ENCODE peak calls at places on chromosomes 12 and 14, in four cellular contexts. R is K562, W is HepG2, E is GM12878. G is an unnamed sample.

GRCh38 chr12:122182887-122183587 is at the start of gene LRRC43:
- DNase-seq in E (no peak), R (no peak), W (no peak), G (peak)

GRCh38 chr12:74412607-74413230 is 124.9 kb upstream of the ATXN7L3B start:
- DNase-seq in E (no peak), W (peak), R (peak), G (no peak)

GRCh38 chr14:103198429-103199140 is 75.3 kb downstream of the TNFAIP2 start:
- DNase-seq in R (no peak), W (peak), E (no peak), G (no peak)

GRCh38 chr14:56808314-56809201 is 1.7 kb downstream of the OTX2 start:
- DNase-seq in R (no peak), E (no peak), W (no peak), G (no peak)

GRCh38 chr12:56839489-56840442 is 76.6 kb downstream of the HSD17B6 start:
- DNase-seq in R (peak), W (peak), E (peak), G (peak)

GRCh38 chr12:12721251-12721689 is 4.1 kb downstream of the CDKN1B start:
- DNase-seq in R (peak), W (no peak), E (no peak), G (no peak)

GRCh38 chr12:109836916-109837315 is 3.7 kb upstream of the TRPV4 start:
- DNase-seq in E (no peak), W (no peak), R (no peak), G (no peak)

GRCh38 chr12:116962197-116962596 is 51.4 kb downstream of the FBXW8 start:
- DNase-seq in R (no peak), E (no peak), W (no peak), G (no peak)

GRCh38 chr12:92995258-92995905 is 66.3 kb upstream of the EEA1 start:
- DNase-seq in R (no peak), E (peak), W (no peak), G (no peak)

GRCh38 chr14:92928961-92929688 is 6.2 kb downstream of the CHGA start:
- DNase-seq in E (no peak), W (no peak), R (no peak), G (no peak)

GRCh38 chr12:102438047-102438822 is 42.1 kb downstream of the IGF1 start:
- DNase-seq in W (peak), E (no peak), R (peak), G (no peak)

GRCh38 chr12:24212496-24212895 is 263.0 kb upstream of the SOX5 start:
- DNase-seq in W (no peak), R (no peak), E (no peak), G (no peak)

GRCh38 chr14:64745511-64746041 is 41.4 kb downstream of the PLEKHG3 start:
- DNase-seq in E (no peak), W (peak), R (no peak), G (no peak)
- TF ChIP-seq CBX5 in E (no peak), W (no peak), R (no peak), G (no peak)

GRCh38 chr12:9064201-9064814 is 51.4 kb downstream of the A2M start:
- DNase-seq in E (no peak), W (peak), R (no peak), G (no peak)
- TF ChIP-seq CBX5 in E (no peak), W (peak), R (no peak), G (no peak)

DNA sequence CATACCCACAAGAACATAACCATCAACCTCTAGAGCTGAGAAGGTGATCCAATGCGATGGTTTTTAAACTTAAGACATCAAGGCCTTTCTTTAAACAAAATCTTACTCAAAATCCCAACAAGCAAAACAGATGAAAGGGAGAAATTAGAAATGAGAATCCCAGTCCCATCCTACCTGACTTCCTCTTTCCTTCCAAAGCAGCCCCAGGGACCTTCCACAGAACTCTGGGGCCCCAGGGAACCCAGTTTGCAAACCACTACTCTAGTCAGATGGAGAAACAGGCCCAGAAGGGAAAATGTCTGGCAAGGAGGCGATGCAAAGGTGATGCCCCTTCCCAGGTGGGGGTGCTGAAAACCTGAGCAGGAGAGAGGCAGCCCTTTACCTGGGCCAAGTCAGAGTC is 29.0 kb upstream of the CMKLR1 start:
- DNase-seq in R (no peak), W (no peak), E (no peak), G (no peak)
- TF ChIP-seq CBX5 in R (no peak), W (no peak), E (no peak), G (no peak)

GRCh38 chr12:43310596-43310995 is 241.4 kb downstream of the ADAMTS20 start:
- DNase-seq in E (no peak), W (no peak), R (no peak), G (no peak)
- TF ChIP-seq CBX5 in E (no peak), W (no peak), R (no peak), G (no peak)

GRCh38 chr14:76050250-76050649 is 64.7 kb downstream of the IFT43 start:
- DNase-seq in W (no peak), R (no peak), E (no peak), G (no peak)

GRCh38 chr14:76053576-76054369 is 68.2 kb downstream of the IFT43 start:
- DNase-seq in R (no peak), W (no peak), E (no peak), G (no peak)

GRCh38 chr14:76051717-76052459 is 66.3 kb downstream of the IFT43 start:
- DNase-seq in E (no peak), W (no peak), R (no peak), G (no peak)

GRCh38 chr14:76055330-76055729 is 69.8 kb downstream of the IFT43 start:
- DNase-seq in W (no peak), E (no peak), R (no peak), G (no peak)

DNA sequence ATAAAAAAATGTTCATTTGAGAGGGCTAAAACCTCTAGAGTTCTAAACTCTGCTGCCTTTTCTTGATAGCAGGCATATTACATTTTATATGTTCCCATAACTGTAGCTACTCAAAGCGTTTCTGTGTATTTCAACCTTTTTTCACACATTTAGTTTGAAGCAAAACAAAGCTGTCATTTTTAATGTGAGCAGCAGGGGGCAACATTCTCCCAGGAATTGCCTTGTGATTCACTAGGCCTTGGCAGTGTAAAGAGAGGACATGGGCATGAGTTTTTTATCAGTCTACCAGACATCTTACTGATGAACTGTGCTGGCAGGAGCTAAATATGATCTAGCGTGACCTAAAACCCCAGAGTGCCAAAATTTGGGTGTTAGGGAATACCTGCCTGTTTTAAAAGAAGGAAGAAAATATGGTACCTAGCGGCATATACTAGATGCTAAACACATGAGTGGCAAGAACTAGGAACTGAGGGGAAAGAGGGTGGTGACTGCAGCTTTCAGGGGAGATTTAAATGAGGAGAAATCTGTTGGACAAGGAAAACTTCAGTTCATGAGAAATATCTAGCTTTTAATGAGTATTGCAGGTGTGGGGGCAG is 65.3 kb downstream of the IFT43 start:
- DNase-seq in R (peak), W (peak), E (peak), G (peak)
- TF ChIP-seq CBX5 in R (no peak), W (no peak), E (no peak), G (no peak)

DNA sequence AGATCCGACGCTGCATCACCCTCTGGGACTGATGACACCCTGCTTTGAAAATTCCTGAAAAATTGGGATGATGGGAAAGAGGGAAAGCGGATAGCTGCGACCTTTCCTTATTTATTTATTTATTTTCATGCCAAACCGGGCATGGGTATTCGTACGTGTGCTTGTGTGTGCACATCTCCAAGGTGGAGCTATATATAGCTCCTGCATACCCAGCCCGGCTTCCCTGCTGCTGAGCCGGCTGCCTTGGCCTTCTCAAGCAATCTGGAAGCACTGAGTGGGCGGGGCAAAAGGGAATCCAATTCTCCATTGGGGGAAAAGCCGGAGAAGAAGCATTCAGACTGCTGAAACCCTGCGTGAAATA is 1.2 kb downstream of the CNTN1 start:
- DNase-seq in R (no peak), E (no peak), W (no peak), G (no peak)
- TF ChIP-seq CBX5 in R (no peak), E (no peak), W (no peak), G (no peak)